ENCODE peak calls at places on chromosomes 3 and 15, in seven cellular contexts. One of them, this sample, is unnamed.
A peak's percentile ranks its signal among the peaks of the same experiment; 100 is the strongest.

GRCh38 chr3:47162695-47163022 is 1.3 kb downstream of the SETD2 start:
- DNase-seq in CD8-positive, alpha-beta memory T cell: no peak
- DNase-seq in mucosa of descending colon: no peak
- DNase-seq in body of pancreas: no peak
- DNase-seq in CD4-positive, CD25-positive, alpha-beta regulatory T cell: no peak
- DNase-seq in hepatocyte: peak; percentile 8
- DNase-seq in OCI-LY7: no peak
- DNase-seq in this sample: no peak

GRCh38 chr3:140219923-140220452 is 285.0 kb downstream of the CLSTN2 start:
- DNase-seq in CD8-positive, alpha-beta memory T cell: no peak
- DNase-seq in mucosa of descending colon: peak; percentile 4
- DNase-seq in body of pancreas: no peak
- DNase-seq in CD4-positive, CD25-positive, alpha-beta regulatory T cell: no peak
- DNase-seq in hepatocyte: no peak
- DNase-seq in OCI-LY7: no peak
- DNase-seq in this sample: no peak

GRCh38 chr3:189978753-189979152 is 141.9 kb downstream of the P3H2 start:
- DNase-seq in CD8-positive, alpha-beta memory T cell: no peak
- DNase-seq in mucosa of descending colon: no peak
- DNase-seq in body of pancreas: no peak
- DNase-seq in CD4-positive, CD25-positive, alpha-beta regulatory T cell: no peak
- DNase-seq in hepatocyte: no peak
- DNase-seq in OCI-LY7: no peak
- DNase-seq in this sample: no peak

GRCh38 chr3:10310578-10310977 is 10.3 kb downstream of the SEC13 start:
- DNase-seq in CD8-positive, alpha-beta memory T cell: no peak
- DNase-seq in mucosa of descending colon: no peak
- DNase-seq in body of pancreas: no peak
- DNase-seq in CD4-positive, CD25-positive, alpha-beta regulatory T cell: no peak
- DNase-seq in hepatocyte: no peak
- DNase-seq in OCI-LY7: no peak
- DNase-seq in this sample: no peak

GRCh38 chr3:2354702-2355101 is 256.0 kb downstream of the CNTN4 start:
- DNase-seq in CD8-positive, alpha-beta memory T cell: no peak
- DNase-seq in mucosa of descending colon: no peak
- DNase-seq in body of pancreas: no peak
- DNase-seq in CD4-positive, CD25-positive, alpha-beta regulatory T cell: no peak
- DNase-seq in hepatocyte: peak; percentile 64
- DNase-seq in OCI-LY7: no peak
- DNase-seq in this sample: peak; percentile 54

GRCh38 chr15:56369234-56369633 is 4.0 kb downstream of the TEX9 start:
- DNase-seq in CD8-positive, alpha-beta memory T cell: no peak
- DNase-seq in mucosa of descending colon: no peak
- DNase-seq in body of pancreas: no peak
- DNase-seq in CD4-positive, CD25-positive, alpha-beta regulatory T cell: no peak
- DNase-seq in hepatocyte: no peak
- DNase-seq in OCI-LY7: peak; percentile 33
- DNase-seq in this sample: no peak

GRCh38 chr3:28241221-28242160 is at the start of gene CMC1:
- DNase-seq in CD8-positive, alpha-beta memory T cell: peak; percentile 82
- DNase-seq in mucosa of descending colon: peak; percentile 99
- DNase-seq in body of pancreas: peak; percentile 99
- DNase-seq in CD4-positive, CD25-positive, alpha-beta regulatory T cell: peak; percentile 77
- DNase-seq in hepatocyte: peak; percentile 99
- DNase-seq in OCI-LY7: peak; percentile 92
- DNase-seq in this sample: peak; percentile 98

GRCh38 chr3:31166249-31166885 is 271.9 kb upstream of the GADL1 start:
- DNase-seq in CD8-positive, alpha-beta memory T cell: no peak
- DNase-seq in mucosa of descending colon: peak; percentile 49
- DNase-seq in body of pancreas: peak; percentile 35
- DNase-seq in CD4-positive, CD25-positive, alpha-beta regulatory T cell: no peak
- DNase-seq in hepatocyte: no peak
- DNase-seq in OCI-LY7: no peak
- DNase-seq in this sample: peak; percentile 79

GRCh38 chr3:49378249-49378899 is 20.2 kb upstream of the GPX1 start:
- DNase-seq in CD8-positive, alpha-beta memory T cell: no peak
- DNase-seq in mucosa of descending colon: peak; percentile 15
- DNase-seq in body of pancreas: peak; percentile 11
- DNase-seq in CD4-positive, CD25-positive, alpha-beta regulatory T cell: no peak
- DNase-seq in hepatocyte: no peak
- DNase-seq in OCI-LY7: no peak
- DNase-seq in this sample: peak; percentile 88

GRCh38 chr3:168620854-168621253 is 525.1 kb upstream of the GOLIM4 start:
- DNase-seq in CD8-positive, alpha-beta memory T cell: no peak
- DNase-seq in mucosa of descending colon: peak; percentile 25
- DNase-seq in body of pancreas: peak; percentile 16
- DNase-seq in CD4-positive, CD25-positive, alpha-beta regulatory T cell: no peak
- DNase-seq in hepatocyte: peak; percentile 66
- DNase-seq in OCI-LY7: peak; percentile 32
- DNase-seq in this sample: peak; percentile 37

GRCh38 chr3:188165596-188165995 is 11.6 kb downstream of the LPP start:
- DNase-seq in CD8-positive, alpha-beta memory T cell: no peak
- DNase-seq in mucosa of descending colon: no peak
- DNase-seq in body of pancreas: no peak
- DNase-seq in CD4-positive, CD25-positive, alpha-beta regulatory T cell: no peak
- DNase-seq in hepatocyte: peak; percentile 28
- DNase-seq in OCI-LY7: no peak
- DNase-seq in this sample: no peak

GRCh38 chr3:11820540-11821041 is 26.1 kb downstream of the TAMM41 start:
- DNase-seq in CD8-positive, alpha-beta memory T cell: no peak
- DNase-seq in mucosa of descending colon: no peak
- DNase-seq in body of pancreas: peak; percentile 29
- DNase-seq in CD4-positive, CD25-positive, alpha-beta regulatory T cell: no peak
- DNase-seq in hepatocyte: no peak
- DNase-seq in OCI-LY7: no peak
- DNase-seq in this sample: peak; percentile 2

GRCh38 chr15:23422946-23423708 is 23.9 kb downstream of the GOLGA6L2 start:
- DNase-seq in CD8-positive, alpha-beta memory T cell: no peak
- DNase-seq in mucosa of descending colon: no peak
- DNase-seq in body of pancreas: no peak
- DNase-seq in CD4-positive, CD25-positive, alpha-beta regulatory T cell: no peak
- DNase-seq in hepatocyte: no peak
- DNase-seq in OCI-LY7: no peak
- DNase-seq in this sample: peak; percentile 1

GRCh38 chr15:61169904-61170695 is 59.0 kb downstream of the RORA start:
- DNase-seq in CD8-positive, alpha-beta memory T cell: no peak
- DNase-seq in mucosa of descending colon: no peak
- DNase-seq in body of pancreas: no peak
- DNase-seq in CD4-positive, CD25-positive, alpha-beta regulatory T cell: peak; percentile 12
- DNase-seq in hepatocyte: no peak
- DNase-seq in OCI-LY7: peak; percentile 44
- DNase-seq in this sample: no peak

GRCh38 chr3:144622845-144623244 is 651.2 kb downstream of the DIPK2A start:
- DNase-seq in CD8-positive, alpha-beta memory T cell: no peak
- DNase-seq in mucosa of descending colon: no peak
- DNase-seq in body of pancreas: no peak
- DNase-seq in CD4-positive, CD25-positive, alpha-beta regulatory T cell: no peak
- DNase-seq in hepatocyte: no peak
- DNase-seq in OCI-LY7: no peak
- DNase-seq in this sample: no peak

GRCh38 chr3:49359623-49360022 is 1.5 kb upstream of the GPX1 start:
- DNase-seq in CD8-positive, alpha-beta memory T cell: no peak
- DNase-seq in mucosa of descending colon: no peak
- DNase-seq in body of pancreas: no peak
- DNase-seq in CD4-positive, CD25-positive, alpha-beta regulatory T cell: no peak
- DNase-seq in hepatocyte: no peak
- DNase-seq in OCI-LY7: no peak
- DNase-seq in this sample: no peak

GRCh38 chr3:98021821-98022220 is 13.3 kb downstream of the GABRR3 start:
- DNase-seq in CD8-positive, alpha-beta memory T cell: no peak
- DNase-seq in mucosa of descending colon: no peak
- DNase-seq in body of pancreas: no peak
- DNase-seq in CD4-positive, CD25-positive, alpha-beta regulatory T cell: no peak
- DNase-seq in hepatocyte: peak; percentile 31
- DNase-seq in OCI-LY7: no peak
- DNase-seq in this sample: peak; percentile 47

DNA sequence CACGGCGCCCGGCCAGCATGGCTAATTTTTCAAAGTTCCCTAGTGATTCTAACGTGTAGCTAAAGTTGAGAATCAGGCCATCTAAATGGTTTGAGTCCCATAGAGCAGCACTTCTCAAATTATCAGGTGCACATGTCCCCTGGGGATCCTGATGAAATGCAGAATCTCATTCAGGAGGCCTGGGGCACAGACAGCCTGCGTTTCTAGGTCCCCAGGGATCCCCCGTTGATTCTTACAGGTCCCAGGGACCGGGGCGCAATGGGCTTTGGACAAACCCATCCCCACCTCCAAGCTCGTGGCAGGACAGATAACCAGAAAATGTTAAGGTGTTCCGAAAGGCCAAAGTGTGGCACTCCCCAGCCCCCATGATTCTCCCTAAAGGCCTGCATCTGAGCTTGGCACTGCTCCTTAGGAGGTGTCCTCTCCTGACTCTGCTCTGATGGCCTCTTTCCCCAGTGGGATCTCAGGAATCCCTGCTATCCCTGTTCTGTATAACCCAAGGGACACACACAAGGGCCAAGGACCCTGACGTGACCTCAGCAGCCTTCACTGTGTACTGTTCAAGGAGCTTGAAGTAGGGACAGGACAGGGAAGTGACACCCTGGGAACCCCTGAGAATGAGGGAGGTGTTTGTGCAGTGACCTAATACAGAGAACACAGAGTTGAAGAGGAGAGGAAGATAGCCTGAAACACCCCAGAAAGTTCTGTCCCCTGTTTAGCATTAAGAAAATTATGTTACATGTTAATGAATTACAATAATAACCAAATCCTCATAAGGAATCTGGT is 8.0 kb downstream of the LRRK1 start:
- DNase-seq in CD8-positive, alpha-beta memory T cell: no peak
- DNase-seq in mucosa of descending colon: no peak
- DNase-seq in body of pancreas: no peak
- DNase-seq in CD4-positive, CD25-positive, alpha-beta regulatory T cell: no peak
- DNase-seq in hepatocyte: no peak
- DNase-seq in OCI-LY7: peak; percentile 96
- DNase-seq in this sample: no peak
- H3K9me3 ChIP-seq in CD8-positive, alpha-beta memory T cell: no peaks in the 10 kb centered on the region
- H3K9me3 ChIP-seq in mucosa of descending colon: no peaks in the 10 kb centered on the region
- H3K9me3 ChIP-seq in body of pancreas: no peaks in the 10 kb centered on the region
- H3K9me3 ChIP-seq in CD4-positive, CD25-positive, alpha-beta regulatory T cell: no peaks in the 10 kb centered on the region
- H3K9me3 ChIP-seq in hepatocyte: no peaks in the 10 kb centered on the region
- H3K9me3 ChIP-seq in OCI-LY7: peaks cover 3% of the 10 kb centered on the region
- H3K9me3 ChIP-seq in this sample: no peaks in the 10 kb centered on the region

DNA sequence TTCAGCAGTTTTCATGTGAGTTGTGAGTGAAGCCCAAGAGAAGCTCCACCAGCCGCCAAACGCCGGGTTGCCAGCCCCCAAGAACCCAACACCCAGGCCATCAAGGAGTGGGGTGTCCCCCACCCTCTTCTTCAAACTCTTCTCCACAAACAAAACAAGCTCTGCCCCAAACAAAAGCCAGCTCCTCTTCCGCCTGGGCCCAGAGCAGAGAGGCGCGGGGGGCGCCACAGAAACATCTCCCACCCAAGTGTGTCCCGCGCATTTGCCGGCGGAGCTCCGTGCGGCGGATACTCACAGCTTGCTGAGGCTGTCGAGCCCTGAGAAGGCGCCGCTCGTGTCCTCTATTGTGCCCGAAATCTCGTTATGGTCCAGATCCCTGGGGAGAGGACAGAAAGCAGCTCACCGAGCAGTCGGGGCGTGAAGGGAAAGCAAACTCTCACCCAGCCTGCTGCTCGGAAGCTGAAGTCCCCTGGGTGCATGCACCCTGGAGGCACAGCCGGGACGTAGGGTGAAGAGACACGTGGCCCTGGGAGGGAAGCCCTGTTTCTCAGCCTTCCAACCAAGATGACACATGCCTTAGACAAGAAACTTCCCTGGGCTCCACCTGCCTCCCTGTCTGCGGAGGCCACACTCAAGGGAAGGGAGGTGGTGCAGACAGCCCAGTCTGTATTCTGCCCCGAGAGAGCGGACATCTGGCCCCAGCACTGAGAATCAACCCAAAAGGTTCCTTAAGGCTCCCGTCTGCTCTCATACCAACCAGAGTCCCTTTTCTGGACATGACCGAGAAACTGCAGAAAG is 95.7 kb downstream of the LRIG1 start:
- DNase-seq in CD8-positive, alpha-beta memory T cell: no peak
- DNase-seq in mucosa of descending colon: no peak
- DNase-seq in body of pancreas: no peak
- DNase-seq in CD4-positive, CD25-positive, alpha-beta regulatory T cell: no peak
- DNase-seq in hepatocyte: no peak
- DNase-seq in OCI-LY7: no peak
- DNase-seq in this sample: no peak
- H3K4me1 ChIP-seq in CD8-positive, alpha-beta memory T cell: no peaks in the 10 kb centered on the region
- H3K4me1 ChIP-seq in mucosa of descending colon: peaks cover 9% of the 10 kb centered on the region
- H3K4me1 ChIP-seq in body of pancreas: peaks cover 62% of the 10 kb centered on the region
- H3K4me1 ChIP-seq in CD4-positive, CD25-positive, alpha-beta regulatory T cell: no peaks in the 10 kb centered on the region
- H3K4me1 ChIP-seq in hepatocyte: peaks cover 6% of the 10 kb centered on the region
- H3K4me1 ChIP-seq in OCI-LY7: peaks cover 21% of the 10 kb centered on the region
- H3K4me1 ChIP-seq in this sample: peaks cover 3% of the 10 kb centered on the region

DNA sequence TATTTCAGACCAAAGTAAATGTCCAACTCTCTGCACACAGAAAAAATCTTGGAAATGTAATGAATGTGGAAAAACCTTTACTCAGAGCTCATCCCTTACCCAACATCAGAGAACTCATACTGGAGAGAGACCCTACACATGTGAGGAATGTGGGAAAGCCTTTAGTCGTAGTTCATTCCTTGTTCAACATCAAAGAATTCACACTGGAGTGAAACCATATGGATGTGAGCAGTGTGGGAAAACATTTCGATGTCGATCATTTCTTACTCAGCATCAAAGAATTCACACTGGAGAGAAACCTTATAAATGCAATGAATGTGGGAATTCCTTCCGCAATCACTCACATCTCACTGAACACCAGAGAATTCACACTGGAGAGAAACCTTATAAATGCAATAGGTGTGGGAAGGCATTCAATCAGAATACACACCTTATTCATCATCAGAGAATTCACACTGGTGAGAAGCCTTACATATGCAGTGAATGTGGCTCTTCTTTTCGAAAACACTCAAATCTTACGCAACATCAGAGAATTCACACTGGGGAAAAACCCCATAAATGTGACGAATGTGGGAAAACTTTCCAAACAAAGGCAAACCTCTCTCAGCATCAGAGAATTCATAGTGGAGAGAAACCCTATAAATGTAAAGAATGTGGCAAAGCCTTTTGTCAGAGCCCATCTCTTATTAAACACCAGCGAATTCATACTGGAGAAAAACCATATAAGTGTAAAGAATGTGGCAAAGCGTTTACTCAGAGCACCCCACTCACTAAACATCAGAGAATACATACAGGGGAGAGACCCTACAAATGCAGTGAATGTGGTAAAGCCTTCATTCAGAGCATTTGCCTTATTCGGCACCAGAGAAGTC is 8.0 kb upstream of the ZNF501 start:
- DNase-seq in CD8-positive, alpha-beta memory T cell: no peak
- DNase-seq in mucosa of descending colon: no peak
- DNase-seq in body of pancreas: no peak
- DNase-seq in CD4-positive, CD25-positive, alpha-beta regulatory T cell: no peak
- DNase-seq in hepatocyte: no peak
- DNase-seq in OCI-LY7: no peak
- DNase-seq in this sample: peak; percentile 12
- H3K9me3 ChIP-seq in CD8-positive, alpha-beta memory T cell: peaks cover 65% of the 10 kb centered on the region
- H3K9me3 ChIP-seq in mucosa of descending colon: peaks cover 99% of the 10 kb centered on the region
- H3K9me3 ChIP-seq in body of pancreas: no peaks in the 10 kb centered on the region
- H3K9me3 ChIP-seq in CD4-positive, CD25-positive, alpha-beta regulatory T cell: peaks cover 85% of the 10 kb centered on the region
- H3K9me3 ChIP-seq in hepatocyte: peaks cover 47% of the 10 kb centered on the region
- H3K9me3 ChIP-seq in OCI-LY7: peaks cover 50% of the 10 kb centered on the region
- H3K9me3 ChIP-seq in this sample: peaks cover 4% of the 10 kb centered on the region

DNA sequence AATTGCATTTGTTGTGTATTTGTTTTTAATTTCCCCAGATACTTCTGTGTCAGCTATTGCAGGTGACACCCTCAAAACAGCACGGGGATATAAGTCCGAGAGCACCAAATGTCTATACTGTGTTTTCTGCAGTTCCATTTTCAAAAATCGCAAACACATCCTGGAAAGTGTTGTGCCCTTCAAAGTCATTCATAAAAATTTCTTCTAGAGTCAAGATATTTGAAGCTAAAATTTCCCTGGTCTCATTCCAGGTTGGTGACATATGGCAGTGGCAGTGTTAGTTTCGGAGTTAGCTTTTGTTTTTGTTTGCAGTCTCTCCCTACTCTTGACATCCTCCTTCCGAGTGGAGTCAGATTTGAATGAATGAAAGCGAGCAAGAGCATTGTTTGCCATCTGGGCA is 3.2 kb upstream of the FSIP1 start:
- DNase-seq in CD8-positive, alpha-beta memory T cell: no peak
- DNase-seq in mucosa of descending colon: no peak
- DNase-seq in body of pancreas: no peak
- DNase-seq in CD4-positive, CD25-positive, alpha-beta regulatory T cell: no peak
- DNase-seq in hepatocyte: no peak
- DNase-seq in OCI-LY7: no peak
- DNase-seq in this sample: no peak
- H3K4me1 ChIP-seq in CD8-positive, alpha-beta memory T cell: peaks cover 31% of the 10 kb centered on the region
- H3K4me1 ChIP-seq in mucosa of descending colon: peaks cover 5% of the 10 kb centered on the region
- H3K4me1 ChIP-seq in body of pancreas: peaks cover 40% of the 10 kb centered on the region
- H3K4me1 ChIP-seq in CD4-positive, CD25-positive, alpha-beta regulatory T cell: peaks cover 22% of the 10 kb centered on the region
- H3K4me1 ChIP-seq in hepatocyte: peaks cover 19% of the 10 kb centered on the region
- H3K4me1 ChIP-seq in OCI-LY7: peaks cover 18% of the 10 kb centered on the region
- H3K4me1 ChIP-seq in this sample: peaks cover 8% of the 10 kb centered on the region